ENCODE peak calls at places on chromosomes 4 and X, in five cellular contexts. R is PC-9, Y is GM13976, M is endodermal cell, V is activated T-cell treated with anti-CD3 and anti-CD28 coated beads for 48 hours. K is an unnamed sample.

GRCh38 chr4:55397521-55398321 is 2.0 kb downstream of the TMEM165 start:
- DNase-seq in M (no peak), R (peak; percentile 62), V (no peak), Y (no peak), K (no peak)

GRCh38 chr4:96315815-96316214 is 475.9 kb downstream of the PDHA2 start:
- DNase-seq in V (no peak), R (no peak), M (no peak), Y (no peak), K (no peak)

GRCh38 chrX:140091276-140091886 is 126.1 kb upstream of the CXorf66 start:
- DNase-seq in Y (peak; percentile 30), R (no peak), V (peak; percentile 3), M (peak; percentile 81), K (no peak)

GRCh38 chrX:14027031-14027430 is 2.7 kb downstream of the GEMIN8 start:
- DNase-seq in R (no peak), M (no peak), V (no peak), Y (no peak), K (no peak)

GRCh38 chr4:186241616-186242015 is 14.3 kb downstream of the KLKB1 start:
- DNase-seq in V (no peak), R (no peak), Y (no peak), M (no peak), K (no peak)

GRCh38 chr4:89049853-89050252 is 7.1 kb downstream of the FAM13A start:
- DNase-seq in M (no peak), V (no peak), Y (no peak), R (no peak), K (no peak)

GRCh38 chrX:102067966-102068723 is 57.3 kb upstream of the TCEAL2 start:
- DNase-seq in M (peak; percentile 52), V (no peak), Y (peak; percentile 7), R (no peak), K (no peak)

GRCh38 chrX:136586386-136586785 is 54.4 kb downstream of the VGLL1 start:
- DNase-seq in R (no peak), V (no peak), M (no peak), Y (no peak), K (no peak)

GRCh38 chr4:60923075-60923474 is 277.1 kb upstream of the ADGRL3 start:
- DNase-seq in Y (no peak), V (no peak), R (no peak), M (no peak), K (no peak)

GRCh38 chr4:126361287-126361686 is 1046.5 kb downstream of the FAT4 start:
- DNase-seq in Y (no peak), R (no peak), M (peak; percentile 49), V (no peak), K (no peak)

GRCh38 chr4:167964766-167965373 is 127.5 kb upstream of the ANXA10 start:
- DNase-seq in R (no peak), Y (no peak), M (no peak), V (no peak), K (no peak)

GRCh38 chr4:181301735-181302380 is 941.3 kb upstream of the TENM3 start:
- DNase-seq in M (peak; percentile 85), Y (peak; percentile 21), R (no peak), V (peak; percentile 0), K (no peak)

GRCh38 chr4:141132689-141133145 is 552 bp downstream of the RNF150 start:
- DNase-seq in V (no peak), R (no peak), Y (peak; percentile 53), M (peak; percentile 84), K (no peak)

GRCh38 chr4:181761130-181761529 is 482.1 kb upstream of the TENM3 start:
- DNase-seq in Y (no peak), V (no peak), M (no peak), R (no peak), K (no peak)

K was measured in esophagus squamous epithelium.